ENCODE peak calls at places on chromosomes 11 and 22, in four cellular contexts. S is CD8-positive, alpha-beta memory T cell; J is ovary; U is colonic mucosa. Z is an unnamed sample.

GRCh38 chr22:46726066-46726985 is 11.7 kb downstream of the CERK start:
- DNase-seq in U (no peak), J (no peak), S (no peak), Z (peak; percentile 18)

GRCh38 chr11:64204464-64204989 is 2.0 kb upstream of the FERMT3 start:
- DNase-seq in U (peak; percentile 92), J (peak; percentile 92), S (peak; percentile 92), Z (peak; percentile 86)

GRCh38 chr11:67393990-67394389 is 2.2 kb downstream of the RAD9A start:
- DNase-seq in S (no peak), U (no peak), J (no peak), Z (no peak)

GRCh38 chr11:17179972-17180371 is 27.8 kb downstream of the PIK3C2A start:
- DNase-seq in J (no peak), S (no peak), U (no peak), Z (no peak)

GRCh38 chr11:131668867-131669780 is 298.7 kb downstream of the NTM start:
- DNase-seq in S (no peak), J (no peak), U (peak; percentile 32), Z (no peak)

GRCh38 chr11:119180729-119181676 is 4.3 kb upstream of the NHERF4 start:
- DNase-seq in J (no peak), S (no peak), U (no peak), Z (no peak)

GRCh38 chr11:128595221-128595620 is 7.9 kb upstream of the ETS1 start:
- DNase-seq in S (no peak), J (no peak), U (no peak), Z (no peak)

GRCh38 chr22:35611891-35612576 is 5.1 kb downstream of the MB start:
- DNase-seq in S (no peak), J (peak; percentile 10), U (peak; percentile 51), Z (no peak)

GRCh38 chr11:47185305-47186075 is 744 bp downstream of the PACSIN3 start:
- DNase-seq in J (peak; percentile 76), U (no peak), S (no peak), Z (peak; percentile 27)

GRCh38 chr11:128908391-128909246 is 17.5 kb downstream of the KCNJ5 start:
- DNase-seq in U (peak; percentile 70), J (peak; percentile 68), S (no peak), Z (peak; percentile 80)

GRCh38 chr11:12258451-12258850 is 118.9 kb upstream of the PARVA start:
- DNase-seq in J (no peak), U (no peak), S (peak; percentile 26), Z (no peak)

GRCh38 chr11:75800136-75800675 is 14.8 kb upstream of the UVRAG start:
- DNase-seq in U (no peak), J (no peak), S (no peak), Z (no peak)

GRCh38 chr11:104161751-104162450 is 2.0 kb downstream of the PDGFD start:
- DNase-seq in U (no peak), S (no peak), J (no peak), Z (no peak)

GRCh38 chr11:79201637-79202347 is 239.0 kb downstream of the TENM4 start:
- DNase-seq in S (no peak), U (no peak), J (no peak), Z (no peak)

GRCh38 chr11:72578051-72578450 is 96.2 kb downstream of the PDE2A start:
- DNase-seq in U (no peak), S (peak; percentile 37), J (no peak), Z (no peak)

GRCh38 chr11:12052676-12053605 is 44.5 kb upstream of the DKK3 start:
- DNase-seq in S (no peak), U (peak; percentile 16), J (no peak), Z (peak; percentile 55)

GRCh38 chr11:114064216-114064615 is 4.7 kb downstream of the ZBTB16 start:
- DNase-seq in S (no peak), U (no peak), J (no peak), Z (no peak)

GRCh38 chr11:18617688-18618340 is 16.3 kb downstream of the SPTY2D1 start:
- DNase-seq in S (peak; percentile 60), J (no peak), U (no peak), Z (no peak)

GRCh38 chr11:46294365-46295309 is 17.2 kb downstream of the CREB3L1 start:
- DNase-seq in J (peak; percentile 76), U (no peak), S (no peak), Z (no peak)

GRCh38 chr11:20671856-20672546 is 2.6 kb downstream of the NELL1 start:
- DNase-seq in S (no peak), J (no peak), U (no peak), Z (no peak)

GRCh38 chr22:39254789-39255298 is 10.1 kb upstream of the PDGFB start:
- DNase-seq in S (peak; percentile 76), U (no peak), J (no peak), Z (no peak)

GRCh38 chr11:91997178-91997577 is 227.4 kb upstream of the FAT3 start:
- DNase-seq in J (no peak), U (no peak), S (no peak), Z (no peak)

GRCh38 chr11:129249351-129249750 is 57.2 kb upstream of the ARHGAP32 start:
- DNase-seq in S (no peak), U (no peak), J (no peak), Z (no peak)

GRCh38 chr22:19120829-19121630 is 1.2 kb downstream of the DGCR2 start:
- DNase-seq in S (peak; percentile 30), U (peak; percentile 75), J (peak; percentile 31), Z (no peak)

GRCh38 chr22:41683616-41684015 is 5.1 kb downstream of the SNU13 start:
- DNase-seq in S (no peak), U (no peak), J (no peak), Z (no peak)
- H3K27ac ChIP-seq in S (no peak overlapping the region), U (no peak overlapping the region), J (no peak overlapping the region), Z (no peak overlapping the region)

GRCh38 chr11:14623036-14623435 is 20.6 kb upstream of the PDE3B start:
- DNase-seq in S (no peak), J (no peak), U (no peak), Z (no peak)

GRCh38 chr11:14622241-14622954 is 21.2 kb upstream of the PDE3B start:
- DNase-seq in J (no peak), S (no peak), U (no peak), Z (no peak)

GRCh38 chr11:14620027-14620511 is 23.5 kb upstream of the PDE3B start:
- DNase-seq in S (no peak), J (no peak), U (peak; percentile 47), Z (no peak)

GRCh38 chr11:14626650-14627049 is 17.0 kb upstream of the PDE3B start:
- DNase-seq in J (no peak), S (no peak), U (no peak), Z (no peak)

GRCh38 chr11:14625804-14626203 is 17.8 kb upstream of the PDE3B start:
- DNase-seq in J (no peak), S (no peak), U (no peak), Z (no peak)
- H3K4me3 ChIP-seq in J (no peak overlapping the region), S (no peak overlapping the region), U (no peak overlapping the region), Z (no peak overlapping the region)

DNA sequence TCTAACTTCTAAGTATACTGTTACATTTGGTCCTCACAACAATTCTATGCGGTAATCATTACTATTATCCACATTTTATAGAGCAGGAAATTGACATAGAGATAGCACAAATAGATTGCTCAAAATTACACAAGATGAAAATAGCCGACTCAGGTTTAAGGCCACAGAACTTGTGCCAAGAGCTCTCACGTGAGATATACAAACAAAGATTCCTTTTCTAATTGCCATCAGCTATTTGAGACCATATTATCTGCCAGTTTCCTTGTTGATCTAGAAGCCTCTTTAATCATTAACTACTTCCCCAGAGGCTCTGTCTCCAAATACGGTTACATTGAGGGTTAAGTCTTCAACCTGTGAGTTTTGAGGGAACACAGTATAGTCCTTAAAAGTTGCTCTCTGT is 61.0 kb upstream of the GLYATL1B start:
- DNase-seq in U (peak; percentile 53), S (no peak), J (no peak), Z (no peak)
- H3K27ac ChIP-seq in U (no peak overlapping the region), S (no peak overlapping the region), J (no peak overlapping the region), Z (no peak overlapping the region)

GRCh38 chr11:61507012-61507768 is 1.4 kb upstream of the LRRC10B start:
- DNase-seq in U (no peak), S (no peak), J (no peak), Z (no peak)

GRCh38 chr11:61509058-61510029 is 795 bp downstream of the LRRC10B start:
- DNase-seq in S (peak; percentile 54), J (no peak), U (peak; percentile 69), Z (peak; percentile 33)

GRCh38 chr11:61510178-61510979 is 1.8 kb downstream of the LRRC10B start:
- DNase-seq in S (no peak), J (no peak), U (no peak), Z (no peak)

GRCh38 chr11:61505640-61506155 is 2.9 kb upstream of the LRRC10B start:
- DNase-seq in U (no peak), S (no peak), J (no peak), Z (peak; percentile 79)

GRCh38 chr11:61507962-61508824 is at the start of gene LRRC10B:
- DNase-seq in U (peak; percentile 84), S (no peak), J (no peak), Z (no peak)
- H3K4me3 ChIP-seq in U (peak within 1 kb of the TSS; percentile 32), S (no peak within 1 kb of the TSS), J (no peak within 1 kb of the TSS), Z (no peak within 1 kb of the TSS)

GRCh38 chr22:45505991-45506743 is 3.5 kb downstream of the FBLN1 start:
- DNase-seq in U (no peak), S (no peak), J (no peak), Z (no peak)
- H3K27ac ChIP-seq in U (no peak overlapping the region), S (no peak overlapping the region), J (no peak overlapping the region), Z (no peak overlapping the region)

DNA sequence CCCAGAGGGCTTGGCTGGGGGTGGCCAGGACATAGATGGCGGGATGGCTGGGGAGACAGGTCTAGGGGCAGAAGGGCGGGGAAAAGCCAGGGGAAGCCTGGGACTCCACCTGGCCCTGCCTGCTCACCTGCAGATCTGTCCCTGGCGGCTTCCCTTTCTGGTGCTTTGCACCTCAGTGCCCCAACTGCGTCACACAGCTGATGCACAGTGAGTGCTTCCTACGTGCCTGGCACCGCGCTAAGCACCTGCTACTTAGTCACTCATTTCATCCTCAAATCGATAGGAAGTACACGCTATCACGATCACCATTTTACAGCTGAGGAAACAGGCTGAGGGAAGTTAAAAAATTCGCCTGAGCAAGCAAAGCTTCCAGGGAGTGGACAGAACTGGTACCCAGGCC is 62.9 kb upstream of the TTLL12 start:
- DNase-seq in J (no peak), S (no peak), U (no peak), Z (no peak)
- H3K4me3 ChIP-seq in J (no peak overlapping the region), S (no peak overlapping the region), U (no peak overlapping the region), Z (no peak overlapping the region)

GRCh38 chr22:45192701-45193187 is 29.0 kb downstream of the NUP50 start:
- DNase-seq in U (no peak), S (no peak), J (no peak), Z (no peak)
- H3K27ac ChIP-seq in U (no peak overlapping the region), S (no peak overlapping the region), J (peak overlapping the region; percentile 46), Z (no peak overlapping the region)

GRCh38 chr22:23219317-23219716 is 39.0 kb downstream of the BCR start:
- DNase-seq in U (no peak), J (no peak), S (no peak), Z (no peak)
- H3K4me3 ChIP-seq in U (no peak overlapping the region), J (no peak overlapping the region), S (peak overlapping the region; percentile 30), Z (no peak overlapping the region)